ENCODE peak calls at places on chromosomes 6 and 20, in four cellular contexts. R is T-helper 9 cell, P is HT1080, N is NCI-H2081. F is an unnamed sample.

GRCh38 chr20:34824861-34825529 is 456 bp downstream of the NCOA6 start:
- DNase-seq in R (peak; percentile 64), P (no peak), N (peak; percentile 64), F (peak; percentile 35)

GRCh38 chr6:6105472-6106036 is 98.8 kb upstream of the NRN1 start:
- DNase-seq in P (no peak), R (no peak), N (no peak), F (no peak)

GRCh38 chr6:144013486-144013909 is 5.4 kb upstream of the PLAGL1 start:
- DNase-seq in R (peak; percentile 56), P (peak; percentile 75), N (peak; percentile 70), F (peak; percentile 90)

GRCh38 chr6:83442752-83443151 is 11.9 kb upstream of the ME1 start:
- DNase-seq in P (peak; percentile 56), N (no peak), R (no peak), F (no peak)

GRCh38 chr20:10671850-10672578 is 1.8 kb downstream of the JAG1 start:
- DNase-seq in P (no peak), R (no peak), N (no peak), F (peak; percentile 63)

GRCh38 chr6:43185391-43185790 is 3.4 kb downstream of the CUL9 start:
- DNase-seq in P (no peak), N (no peak), R (no peak), F (no peak)

GRCh38 chr20:38426006-38426405 is 9.1 kb downstream of the SNHG17 start:
- DNase-seq in N (no peak), P (peak; percentile 92), R (no peak), F (peak; percentile 80)

GRCh38 chr20:59074456-59074855 is 31.9 kb upstream of the PRELID3B start:
- DNase-seq in P (peak; percentile 5), R (no peak), N (no peak), F (peak; percentile 79)

GRCh38 chr6:48290595-48290994 is 179.6 kb upstream of the PTCHD4 start:
- DNase-seq in P (no peak), R (no peak), N (no peak), F (no peak)

GRCh38 chr6:117266267-117266797 is 974 bp downstream of the VGLL2 start:
- DNase-seq in N (no peak), P (no peak), R (no peak), F (no peak)

GRCh38 chr6:81023708-81024107 is 728.8 kb downstream of the TENT5A start:
- DNase-seq in P (no peak), N (no peak), R (no peak), F (no peak)

GRCh38 chr6:43120938-43121913 is 45.1 kb downstream of the PTK7 start:
- DNase-seq in P (peak; percentile 92), N (no peak), R (no peak), F (peak; percentile 86)

GRCh38 chr6:111689419-111689818 is 83.7 kb upstream of the TRAF3IP2 start:
- DNase-seq in P (no peak), R (no peak), N (no peak), F (no peak)

GRCh38 chr6:24858154-24858801 is 59.6 kb upstream of the ARMH2 start:
- DNase-seq in N (no peak), P (peak; percentile 11), R (no peak), F (peak; percentile 90)

GRCh38 chr6:14177413-14178082 is 60.0 kb downstream of the CD83 start:
- DNase-seq in R (no peak), P (no peak), N (no peak), F (no peak)

GRCh38 chr6:1644516-1644915 is 34.8 kb downstream of the FOXC1 start:
- DNase-seq in R (no peak), N (no peak), P (peak; percentile 10), F (no peak)

GRCh38 chr20:50957798-50958732 is at the start of gene DPM1:
- DNase-seq in R (peak; percentile 85), P (no peak), N (peak; percentile 93), F (peak; percentile 98)

GRCh38 chr20:36663026-36663425 is 17.0 kb upstream of the SLA2 start:
- DNase-seq in N (no peak), R (no peak), P (no peak), F (no peak)

GRCh38 chr6:82507112-82507511 is 143.5 kb downstream of the TPBG start:
- DNase-seq in P (no peak), R (no peak), N (no peak), F (peak; percentile 8)

F was measured in PC-3.